ENCODE peak calls at places on chromosomes 13 and 19, in six cellular contexts. G is uterus; W is endodermal cell; T is aorta; B is CD4-positive, alpha-beta memory T cell; I is fibroblast of lung. C is an unnamed sample.
A peak's percentile ranks its signal among the peaks of the same experiment; 100 is the strongest.

GRCh38 chr19:34759218-34759917 is 13.6 kb downstream of the ZNF599 start:
- DNase-seq in G (no peak), W (no peak), T (no peak), B (no peak), I (no peak), C (no peak)

GRCh38 chr13:78689011-78689410 is 30.1 kb upstream of the OBI1 start:
- DNase-seq in G (no peak), W (no peak), T (no peak), B (no peak), I (peak; percentile 12), C (peak; percentile 17)

GRCh38 chr13:114272977-114273376 is 8.4 kb upstream of the UPF3A start:
- DNase-seq in G (no peak), W (no peak), T (no peak), B (no peak), I (no peak), C (no peak)

GRCh38 chr19:35784401-35785086 is 9.2 kb downstream of the ARHGAP33 start:
- DNase-seq in G (no peak), W (peak; percentile 97), T (no peak), B (no peak), I (no peak), C (no peak)

GRCh38 chr13:112648966-112649690 is 40.7 kb upstream of the ATP11A start:
- DNase-seq in G (peak; percentile 14), W (peak; percentile 29), T (no peak), B (no peak), I (no peak), C (no peak)

GRCh38 chr13:29948791-29949190 is 98.4 kb upstream of the UBL3 start:
- DNase-seq in G (no peak), W (no peak), T (no peak), B (no peak), I (no peak), C (no peak)

GRCh38 chr19:55545913-55546495 is 661 bp upstream of the SBK3 start:
- DNase-seq in G (no peak), W (no peak), T (no peak), B (no peak), I (peak; percentile 41), C (no peak)

GRCh38 chr19:8544168-8544567 is 30.2 kb upstream of the ZNF414 start:
- DNase-seq in G (no peak), W (no peak), T (no peak), B (no peak), I (no peak), C (no peak)

GRCh38 chr13:109858319-109858718 is 71.9 kb upstream of the IRS2 start:
- DNase-seq in G (no peak), W (peak; percentile 26), T (no peak), B (no peak), I (no peak), C (no peak)

GRCh38 chr19:33501957-33502356 is 19.6 kb downstream of the PEPD start:
- DNase-seq in G (no peak), W (no peak), T (peak; percentile 43), B (no peak), I (no peak), C (no peak)

GRCh38 chr19:49744946-49745381 is 18.1 kb downstream of the TSKS start:
- DNase-seq in G (no peak), W (peak; percentile 72), T (no peak), B (no peak), I (no peak), C (no peak)

GRCh38 chr19:31261019-31261595 is 88.1 kb downstream of the TSHZ3 start:
- DNase-seq in G (peak; percentile 18), W (peak; percentile 16), T (no peak), B (no peak), I (no peak), C (no peak)

GRCh38 chr13:75993823-75994222 is 357.7 kb downstream of the LMO7 start:
- DNase-seq in G (no peak), W (no peak), T (no peak), B (no peak), I (no peak), C (no peak)

GRCh38 chr19:30883071-30883470 is 466.2 kb downstream of the TSHZ3 start:
- DNase-seq in G (no peak), W (peak; percentile 34), T (no peak), B (no peak), I (no peak), C (no peak)

GRCh38 chr19:2542341-2543069 is 66.6 kb downstream of the GADD45B start:
- DNase-seq in G (no peak), W (peak; percentile 72), T (peak; percentile 61), B (no peak), I (peak; percentile 79), C (peak; percentile 84)

GRCh38 chr19:3298853-3299449 is 67.4 kb upstream of the NFIC start:
- DNase-seq in G (no peak), W (no peak), T (no peak), B (no peak), I (no peak), C (no peak)

GRCh38 chr13:50366488-50367174 is 351.4 kb downstream of the KCNRG start:
- DNase-seq in G (no peak), W (no peak), T (no peak), B (no peak), I (no peak), C (no peak)

GRCh38 chr19:42850981-42851717 is 28.4 kb downstream of the PSG1 start:
- DNase-seq in G (no peak), W (no peak), T (peak; percentile 82), B (no peak), I (peak; percentile 62), C (peak; percentile 78)

GRCh38 chr13:109704771-109705628 is 81.4 kb downstream of the IRS2 start:
- DNase-seq in G (no peak), W (no peak), T (no peak), B (no peak), I (peak; percentile 32), C (no peak)

GRCh38 chr13:29684441-29684840 is 89.0 kb upstream of the SLC7A1 start:
- DNase-seq in G (no peak), W (no peak), T (no peak), B (no peak), I (no peak), C (no peak)

GRCh38 chr19:56595548-56595899 is 422 bp downstream of the ZNF71 start:
- DNase-seq in G (no peak), W (no peak), T (no peak), B (no peak), I (no peak), C (no peak)

GRCh38 chr13:110392510-110393233 is 85.6 kb downstream of the COL4A2 start:
- DNase-seq in G (no peak), W (no peak), T (no peak), B (no peak), I (peak; percentile 62), C (peak; percentile 76)

GRCh38 chr19:574658-575526 is 2.5 kb downstream of the BSG start:
- DNase-seq in G (no peak), W (peak; percentile 59), T (peak; percentile 75), B (no peak), I (peak; percentile 58), C (no peak)

GRCh38 chr19:50204811-50205675 is 1.6 kb downstream of the MYH14 start:
- DNase-seq in G (no peak), W (peak; percentile 97), T (no peak), B (no peak), I (no peak), C (no peak)

GRCh38 chr13:96431044-96431581 is 341.2 kb downstream of the HS6ST3 start:
- DNase-seq in G (no peak), W (no peak), T (no peak), B (no peak), I (no peak), C (no peak)

GRCh38 chr19:58460039-58460438 is 6.8 kb upstream of the ZNF324 start:
- DNase-seq in G (no peak), W (no peak), T (no peak), B (no peak), I (no peak), C (no peak)

GRCh38 chr13:37686501-37686900 is 87.9 kb upstream of the POSTN start:
- DNase-seq in G (no peak), W (no peak), T (no peak), B (no peak), I (no peak), C (no peak)

GRCh38 chr13:110653851-110654250 is 38.5 kb downstream of the NAXD start:
- DNase-seq in G (no peak), W (peak; percentile 41), T (no peak), B (no peak), I (no peak), C (no peak)

GRCh38 chr19:39325778-39326680 is 5.4 kb upstream of the LRFN1 start:
- DNase-seq in G (no peak), W (peak; percentile 63), T (no peak), B (no peak), I (peak; percentile 15), C (peak; percentile 65)

GRCh38 chr19:50365434-50366306 is at the start of gene NAPSA:
- DNase-seq in G (no peak), W (no peak), T (no peak), B (no peak), I (no peak), C (no peak)

GRCh38 chr19:38559428-38560401 is 58.0 kb downstream of the MAP4K1 start:
- DNase-seq in G (no peak), W (no peak), T (no peak), B (peak; percentile 44), I (no peak), C (no peak)

GRCh38 chr19:28554321-28555091 is 658.4 kb downstream of the UQCRFS1 start:
- DNase-seq in G (no peak), W (peak; percentile 21), T (no peak), B (no peak), I (no peak), C (no peak)

GRCh38 chr19:16197188-16197621 is 506 bp upstream of the AP1M1 start:
- DNase-seq in G (no peak), W (no peak), T (no peak), B (no peak), I (peak; percentile 86), C (no peak)

GRCh38 chr13:44575035-44575434 is 1.1 kb downstream of the TSC22D1 start:
- DNase-seq in G (no peak), W (no peak), T (no peak), B (no peak), I (no peak), C (no peak)
- H3K27ac ChIP-seq in G (peak overlapping the region; percentile 95), W (no peak overlapping the region), T (no peak overlapping the region), B (peak overlapping the region; percentile 84), I (no peak overlapping the region), C (no peak overlapping the region)

GRCh38 chr19:12706332-12706718 is 9.9 kb upstream of the FBXW9 start:
- DNase-seq in G (no peak), W (no peak), T (no peak), B (no peak), I (no peak), C (no peak)
- H3K36me3 ChIP-seq in G (no peaks in the 10 kb centered on the region), W (peaks cover 88% of the 10 kb centered on the region), T (no peaks in the 10 kb centered on the region), B (peaks cover 52% of the 10 kb centered on the region), I (peaks cover 52% of the 10 kb centered on the region), C (peaks cover 95% of the 10 kb centered on the region)

GRCh38 chr13:94313321-94313720 is 166.2 kb downstream of the DCT start:
- DNase-seq in G (no peak), W (no peak), T (no peak), B (no peak), I (no peak), C (no peak)
- H3K4me1 ChIP-seq in G (no peaks in the 10 kb centered on the region), W (peaks cover 5% of the 10 kb centered on the region), T (peaks cover 2% of the 10 kb centered on the region), B (peaks cover 16% of the 10 kb centered on the region), I (peaks cover 25% of the 10 kb centered on the region), C (peaks cover 3% of the 10 kb centered on the region)

GRCh38 chr19:10780368-10780767 is 55.6 kb downstream of the TMED1 start:
- DNase-seq in G (no peak), W (no peak), T (no peak), B (no peak), I (peak; percentile 72), C (no peak)
- H3K27ac ChIP-seq in G (peak overlapping the region; percentile 44), W (no peak overlapping the region), T (no peak overlapping the region), B (no peak overlapping the region), I (peak overlapping the region; percentile 57), C (no peak overlapping the region)

C was measured in SJCRH30.